ENCODE peak calls at places on chromosomes 1 and 21, in eight cellular contexts. V, O, W, T, U, Q, L and D are unnamed samples. For H3K4me1, the result is how much of the 10 kb centered on the place peaks cover.

GRCh38 chr1:8763888-8764287 is 53.6 kb downstream of the RERE start:
- DNase-seq in V (no peak), O (no peak), W (no peak), T (peak), U (no peak), Q (peak), L (no peak), D (peak)

GRCh38 chr1:17423781-17424245 is 15.7 kb downstream of the RCC2 start:
- DNase-seq in V (no peak), O (no peak), W (no peak), T (peak), U (no peak), Q (peak), L (no peak), D (no peak)

GRCh38 chr1:25799758-25800537 is at the start of gene SELENON:
- DNase-seq in V (peak), O (peak), W (no peak), T (peak), U (peak), Q (peak), L (peak), D (no peak)

GRCh38 chr1:107140703-107141490 is at the start of gene NTNG1:
- DNase-seq in V (no peak), O (no peak), W (no peak), T (no peak), U (no peak), Q (no peak), L (no peak), D (peak)

GRCh38 chr1:226942392-226942791 is 2.3 kb downstream of the COQ8A start:
- DNase-seq in V (no peak), O (no peak), W (no peak), T (no peak), U (no peak), Q (no peak), L (no peak), D (no peak)

GRCh38 chr1:89739013-89739843 is 81.6 kb upstream of the LRRC8D start:
- DNase-seq in V (no peak), O (no peak), W (no peak), T (peak), U (no peak), Q (no peak), L (no peak), D (peak)

GRCh38 chr1:116254776-116255175 is 118.3 kb upstream of the ATP1A1 start:
- DNase-seq in V (no peak), O (no peak), W (no peak), T (no peak), U (no peak), Q (no peak), L (no peak), D (no peak)

GRCh38 chr1:11448375-11449085 is 30.4 kb upstream of the DISP3 start:
- DNase-seq in V (no peak), O (no peak), W (no peak), T (no peak), U (no peak), Q (no peak), L (no peak), D (no peak)

GRCh38 chr1:228765543-228765942 is 30.3 kb downstream of the RHOU start:
- DNase-seq in V (no peak), O (no peak), W (no peak), T (no peak), U (no peak), Q (no peak), L (no peak), D (no peak)

GRCh38 chr21:37368536-37369279 is 2.1 kb downstream of the DYRK1A start:
- DNase-seq in V (no peak), O (no peak), W (no peak), T (peak), U (no peak), Q (peak), L (no peak), D (peak)

GRCh38 chr21:14361958-14362357 is 21.0 kb downstream of the HSPA13 start:
- DNase-seq in V (no peak), O (no peak), W (no peak), T (no peak), U (no peak), Q (peak), L (no peak), D (peak)

GRCh38 chr1:195899762-195900352 is 708.4 kb downstream of the KCNT2 start:
- DNase-seq in V (no peak), O (no peak), W (no peak), T (peak), U (no peak), Q (peak), L (no peak), D (peak)

GRCh38 chr1:14724234-14724633 is 125.7 kb downstream of the KAZN start:
- DNase-seq in V (no peak), O (no peak), W (no peak), T (no peak), U (no peak), Q (no peak), L (no peak), D (peak)

GRCh38 chr1:55421317-55421716 is 206.2 kb upstream of the USP24 start:
- DNase-seq in V (no peak), O (peak), W (no peak), T (peak), U (no peak), Q (peak), L (no peak), D (no peak)

DNA sequence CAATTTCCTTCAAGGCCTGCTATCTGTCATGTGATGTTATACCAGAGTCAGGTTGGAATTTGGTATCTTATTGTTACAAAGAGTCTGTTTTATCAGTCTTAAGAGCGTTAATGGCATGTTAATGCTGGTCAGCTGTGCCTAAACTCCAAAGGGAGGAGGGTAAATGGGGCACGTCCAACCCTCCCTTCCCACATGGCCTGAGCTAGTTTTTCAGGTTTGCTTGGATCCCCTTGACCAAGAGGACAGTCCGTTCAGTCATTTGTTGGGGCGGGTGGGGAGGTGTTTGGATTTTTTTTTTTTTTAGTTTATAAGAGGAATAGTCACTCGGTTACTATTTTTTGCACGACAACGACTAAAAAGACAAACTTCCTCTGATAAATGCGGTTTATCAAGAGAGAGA is 63.8 kb upstream of the LYST start:
- DNase-seq in V (no peak), O (peak), W (no peak), T (no peak), U (no peak), Q (no peak), L (no peak), D (no peak)
- H3K4me1 ChIP-seq in V (under half), O (under half), W (under half), T (under half), U (under half), Q (under half), L (under half), D (under half)

DNA sequence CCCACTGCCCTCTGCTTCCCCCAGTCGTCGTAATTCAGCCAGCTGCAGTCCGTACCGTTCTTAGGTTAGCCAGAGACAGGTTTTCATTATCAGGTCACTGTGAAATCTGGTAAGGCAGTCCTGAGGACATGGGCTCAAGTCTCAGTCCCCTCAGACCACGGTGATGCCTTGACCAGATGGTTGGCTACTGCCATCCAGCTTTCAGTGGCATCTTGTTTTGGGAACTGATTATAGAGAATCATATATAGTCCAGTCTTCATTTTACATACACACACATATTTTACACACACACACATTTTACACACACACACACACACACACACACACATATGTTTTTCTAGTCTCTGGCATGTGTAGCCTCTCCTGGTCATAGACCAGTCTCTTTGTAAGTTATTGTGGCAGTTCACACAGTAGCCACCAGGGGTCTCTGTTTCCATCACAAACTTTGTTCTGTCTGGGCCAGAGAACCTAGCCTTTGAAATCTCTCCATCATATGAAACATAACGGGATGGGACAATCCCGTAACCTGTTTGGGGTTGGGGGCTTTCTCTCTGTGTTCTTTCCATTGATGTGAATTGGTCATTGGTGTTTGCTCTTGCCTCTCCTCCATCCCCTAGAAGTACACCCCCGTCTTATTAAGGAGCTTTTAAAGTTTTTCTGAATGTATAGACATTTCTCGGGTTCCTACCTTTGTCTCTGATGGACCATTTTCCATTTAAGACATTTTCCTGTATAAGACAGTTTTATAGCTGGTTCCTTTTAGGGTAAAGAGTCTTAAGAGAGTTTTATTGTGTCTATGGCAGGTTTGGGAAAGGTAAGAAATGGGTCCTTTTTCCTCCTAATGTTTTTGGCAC is 8.4 kb upstream of the IKBKE start:
- DNase-seq in V (peak), O (peak), W (no peak), T (peak), U (peak), Q (peak), L (peak), D (no peak)
- TF ChIP-seq CTCF in V (peak), O (peak), W (peak), T (peak), U (peak), Q (peak), L (peak), D (peak)

DNA sequence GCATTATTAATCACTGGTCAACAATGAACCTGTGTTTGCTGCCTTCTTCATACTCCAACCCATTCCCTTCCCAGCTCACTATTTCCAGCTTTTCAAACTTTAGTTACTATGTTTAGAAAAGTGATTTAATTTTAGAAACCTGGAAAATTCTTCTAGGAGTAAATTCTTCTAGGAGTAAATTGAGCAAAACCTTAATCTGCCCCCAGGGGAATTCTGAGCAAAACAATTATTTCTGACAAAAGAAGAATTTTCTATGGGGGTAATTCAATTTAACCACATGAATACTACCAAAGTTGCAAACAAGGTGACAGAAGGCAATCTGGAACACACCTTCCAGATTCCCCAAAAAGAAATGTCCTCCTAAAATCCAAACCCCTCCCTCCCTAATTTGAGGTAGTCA is 1.8 kb downstream of the LUZP1 start:
- DNase-seq in V (no peak), O (no peak), W (no peak), T (no peak), U (no peak), Q (no peak), L (no peak), D (no peak)
- H3K4me1 ChIP-seq in V (under half), O (under half), W (under half), T (under half), U (under half), Q (under half), L (under half), D (under half)

GRCh38 chr1:93758842-93759515 is 77.3 kb upstream of the BCAR3 start:
- DNase-seq in V (peak), O (peak), W (no peak), T (peak), U (peak), Q (peak), L (no peak), D (no peak)
- TF ChIP-seq CTCF in V (no peak), O (no peak), W (no peak), T (no peak), U (no peak), Q (peak), L (no peak), D (no peak)

GRCh38 chr1:40738831-40739230 is 44.8 kb upstream of the KCNQ4 start:
- DNase-seq in V (no peak), O (no peak), W (no peak), T (no peak), U (no peak), Q (no peak), L (no peak), D (no peak)
- H3K4me1 ChIP-seq in V (half or more), O (under half), W (under half), T (under half), U (under half), Q (under half), L (under half), D (under half)

GRCh38 chr1:4770713-4771112 is 116.3 kb downstream of the AJAP1 start:
- DNase-seq in V (no peak), O (no peak), W (no peak), T (no peak), U (no peak), Q (no peak), L (no peak), D (no peak)
- TF ChIP-seq CTCF in V (no peak), O (no peak), W (no peak), T (no peak), U (no peak), Q (no peak), L (no peak), D (no peak)